ENCODE peak calls at places on chromosomes 5 and 9, in nine cellular contexts. W is ecto neural progenitor cell; E is RPMI7951; Z is left cardiac atrium; D is activated CD8-positive, alpha-beta memory T cell treated with anti-CD3 and anti-CD28 coated beads for 4 hours; J is GM23338; T is stimulated activated CD8-positive, alpha-beta memory T cell treated with anti-CD3 and anti-CD28 coated beads, Interleukin-4, amount 100 ng/mL, for 1 hour; P is AG04449; B is anterior cingulate cortex. O is an unnamed sample.

GRCh38 chr5:52457808-52458207 is 329.9 kb upstream of the ITGA1 start:
- DNase-seq in W (no peak), E (no peak), Z (no peak), D (no peak), J (peak), T (no peak), P (no peak), B (no peak), O (no peak)

GRCh38 chr5:124634820-124635323 is 111.6 kb downstream of the ZNF608 start:
- DNase-seq in W (no peak), E (peak), Z (no peak), D (no peak), J (no peak), T (no peak), P (no peak), B (no peak), O (no peak)

GRCh38 chr9:134156564-134157377 is 7.6 kb downstream of the RNU6ATAC start:
- DNase-seq in W (no peak), E (no peak), Z (no peak), D (no peak), J (no peak), T (no peak), P (no peak), B (no peak), O (no peak)

GRCh38 chr5:148760945-148761638 is 65.3 kb upstream of the ADRB2 start:
- DNase-seq in W (no peak), E (no peak), Z (no peak), D (no peak), J (no peak), T (no peak), P (no peak), B (no peak), O (no peak)

GRCh38 chr9:116905131-116905724 is 218.1 kb downstream of the TRIM32 start:
- DNase-seq in W (no peak), E (no peak), Z (no peak), D (no peak), J (peak), T (no peak), P (no peak), B (peak), O (no peak)

GRCh38 chr5:17398439-17398838 is 99.6 kb upstream of the TAF11L2 start:
- DNase-seq in W (no peak), E (peak), Z (no peak), D (no peak), J (no peak), T (no peak), P (peak), B (no peak), O (no peak)

GRCh38 chr5:5183933-5184332 is 43.8 kb downstream of the ADAMTS16 start:
- DNase-seq in W (no peak), E (no peak), Z (no peak), D (no peak), J (peak), T (no peak), P (no peak), B (no peak), O (no peak)

GRCh38 chr9:83563360-83563759 is 25.2 kb upstream of the FRMD3 start:
- DNase-seq in W (no peak), E (no peak), Z (no peak), D (no peak), J (no peak), T (no peak), P (no peak), B (peak), O (no peak)

GRCh38 chr5:60280943-60281342 is 387.4 kb upstream of the PDE4D start:
- DNase-seq in W (no peak), E (no peak), Z (no peak), D (no peak), J (no peak), T (no peak), P (no peak), B (no peak), O (no peak)

GRCh38 chr5:116557669-116558271 is 16.9 kb downstream of the SEMA6A start:
- DNase-seq in W (no peak), E (peak), Z (no peak), D (no peak), J (peak), T (no peak), P (no peak), B (no peak), O (no peak)

GRCh38 chr5:35679351-35679750 is 61.7 kb downstream of the SPEF2 start:
- DNase-seq in W (no peak), E (peak), Z (no peak), D (no peak), J (no peak), T (no peak), P (no peak), B (no peak), O (no peak)

GRCh38 chr5:170885281-170885680 is 23.5 kb downstream of the RANBP17 start:
- DNase-seq in W (no peak), E (no peak), Z (no peak), D (no peak), J (no peak), T (no peak), P (no peak), B (no peak), O (no peak)

GRCh38 chr9:99966720-99967119 is 60.3 kb downstream of the STX17 start:
- DNase-seq in W (no peak), E (peak), Z (no peak), D (no peak), J (peak), T (no peak), P (no peak), B (no peak), O (no peak)

GRCh38 chr9:108889649-108890067 is 27.6 kb downstream of the ACTL7A start:
- DNase-seq in W (no peak), E (peak), Z (no peak), D (no peak), J (peak), T (no peak), P (peak), B (no peak), O (no peak)

GRCh38 chr9:35749515-35750255 is 598 bp downstream of the RGP1 start:
- DNase-seq in W (no peak), E (no peak), Z (peak), D (no peak), J (peak), T (no peak), P (no peak), B (no peak), O (peak)

GRCh38 chr9:134607971-134608370 is 33.6 kb upstream of the COL5A1 start:
- DNase-seq in W (peak), E (peak), Z (peak), D (no peak), J (no peak), T (no peak), P (no peak), B (no peak), O (no peak)

GRCh38 chr9:133683494-133684460 is 47.6 kb downstream of the DBH start:
- DNase-seq in W (no peak), E (no peak), Z (peak), D (peak), J (no peak), T (no peak), P (no peak), B (no peak), O (no peak)

GRCh38 chr5:11494340-11494739 is 409.9 kb downstream of the CTNND2 start:
- DNase-seq in W (no peak), E (no peak), Z (no peak), D (no peak), J (no peak), T (no peak), P (no peak), B (no peak), O (no peak)

GRCh38 chr9:69131682-69132081 is 42.4 kb upstream of the TJP2 start:
- DNase-seq in W (no peak), E (peak), Z (no peak), D (no peak), J (no peak), T (no peak), P (peak), B (no peak), O (no peak)

GRCh38 chr5:160315968-160316367 is 3.6 kb upstream of the CCNJL start:
- DNase-seq in W (no peak), E (peak), Z (no peak), D (no peak), J (no peak), T (no peak), P (no peak), B (no peak), O (no peak)

GRCh38 chr9:95135756-95136155 is 181.8 kb downstream of the FANCC start:
- DNase-seq in W (no peak), E (no peak), Z (no peak), D (no peak), J (no peak), T (no peak), P (no peak), B (no peak), O (no peak)

GRCh38 chr9:111949919-111950318 is 53.3 kb downstream of the UGCG start:
- DNase-seq in W (no peak), E (peak), Z (no peak), D (no peak), J (no peak), T (no peak), P (no peak), B (no peak), O (no peak)

GRCh38 chr5:35012796-35013195 is 35.0 kb downstream of the AGXT2 start:
- DNase-seq in W (no peak), E (no peak), Z (peak), D (no peak), J (no peak), T (no peak), P (no peak), B (no peak), O (no peak)

GRCh38 chr5:122412966-122413365 is 100.9 kb downstream of the SNCAIP start:
- DNase-seq in W (no peak), E (no peak), Z (no peak), D (no peak), J (no peak), T (no peak), P (no peak), B (no peak), O (no peak)

GRCh38 chr5:171736976-171737848 is 48.4 kb upstream of the SMIM23 start:
- DNase-seq in W (no peak), E (no peak), Z (peak), D (no peak), J (no peak), T (no peak), P (no peak), B (no peak), O (no peak)

GRCh38 chr5:78647411-78647818 is 1.2 kb downstream of the LHFPL2 start:
- DNase-seq in W (peak), E (peak), Z (no peak), D (no peak), J (peak), T (no peak), P (no peak), B (no peak), O (no peak)

GRCh38 chr9:20066120-20066519 is 277.3 kb upstream of the SLC24A2 start:
- DNase-seq in W (no peak), E (no peak), Z (no peak), D (no peak), J (no peak), T (no peak), P (no peak), B (no peak), O (no peak)

GRCh38 chr5:172775326-172776234 is 4.6 kb upstream of the DUSP1 start:
- DNase-seq in W (no peak), E (no peak), Z (peak), D (no peak), J (no peak), T (no peak), P (peak), B (no peak), O (no peak)

GRCh38 chr9:105693435-105694275 is 686 bp upstream of the TMEM38B start:
- DNase-seq in W (no peak), E (no peak), Z (no peak), D (no peak), J (peak), T (no peak), P (no peak), B (no peak), O (no peak)

GRCh38 chr9:137604345-137605145 is 941 bp upstream of the ARRDC1 start:
- DNase-seq in W (no peak), E (no peak), Z (no peak), D (no peak), J (peak), T (no peak), P (no peak), B (no peak), O (no peak)

GRCh38 chr9:31542384-31543055 is 841.9 kb upstream of the ACO1 start:
- DNase-seq in W (no peak), E (no peak), Z (peak), D (no peak), J (peak), T (no peak), P (no peak), B (no peak), O (no peak)

GRCh38 chr5:947626-948471 is 55.2 kb downstream of the TRIP13 start:
- DNase-seq in W (peak), E (peak), Z (no peak), D (no peak), J (no peak), T (no peak), P (no peak), B (no peak), O (no peak)

GRCh38 chr5:80127037-80127642 is 92.0 kb downstream of the THBS4 start:
- DNase-seq in W (no peak), E (peak), Z (no peak), D (no peak), J (no peak), T (no peak), P (no peak), B (no peak), O (no peak)

GRCh38 chr5:103120607-103121200 is 603 bp downstream of the PPIP5K2 start:
- DNase-seq in W (peak), E (peak), Z (no peak), D (no peak), J (peak), T (no peak), P (no peak), B (no peak), O (no peak)